ENCODE peak calls at places on chromosomes 1 and 21, in seven cellular contexts. Y is HEK293T, P is SHP77, X is memory B cell, Z is transverse colon, M is DMS 273 treated with DMSO at 0.1 percent for 48 hours, J is left ventricle myocardium inferior. H is an unnamed sample.

GRCh38 chr1:161172776-161173376 is 4.4 kb downstream of the B4GALT3 start:
- DNase-seq in Y (no peak), P (no peak), X (no peak), Z (no peak), M (no peak), J (no peak), H (no peak)

GRCh38 chr1:95496792-95497191 is 262.8 kb downstream of the RWDD3 start:
- DNase-seq in Y (no peak), P (no peak), X (no peak), Z (no peak), M (no peak), J (no peak), H (no peak)

GRCh38 chr1:160826546-160826945 is 30.6 kb downstream of the LY9 start:
- DNase-seq in Y (no peak), P (no peak), X (no peak), Z (no peak), M (no peak), J (no peak), H (no peak)

GRCh38 chr1:29749021-29749420 is 512.7 kb downstream of the PTPRU start:
- DNase-seq in Y (no peak), P (no peak), X (no peak), Z (no peak), M (no peak), J (no peak), H (no peak)

GRCh38 chr1:3716351-3716750 is 35.9 kb upstream of the CCDC27 start:
- DNase-seq in Y (no peak), P (no peak), X (no peak), Z (no peak), M (no peak), J (no peak), H (no peak)

GRCh38 chr1:19708558-19708957 is 43.9 kb downstream of the HTR6 start:
- DNase-seq in Y (no peak), P (no peak), X (no peak), Z (no peak), M (no peak), J (no peak), H (no peak)

GRCh38 chr1:43435146-43436145 is 18.3 kb downstream of the HYI start:
- DNase-seq in Y (no peak), P (no peak), X (no peak), Z (no peak), M (no peak), J (no peak), H (no peak)

GRCh38 chr1:109846148-109846547 is 64.5 kb upstream of the CSF1 start:
- DNase-seq in Y (no peak), P (no peak), X (no peak), Z (no peak), M (no peak), J (no peak), H (no peak)

GRCh38 chr1:244970236-244970652 is 105.9 kb upstream of the HNRNPU start:
- DNase-seq in Y (peak), P (peak), X (no peak), Z (no peak), M (peak), J (peak), H (peak)

GRCh38 chr1:33971018-33971710 is 107.3 kb downstream of the HMGB4 start:
- DNase-seq in Y (no peak), P (no peak), X (no peak), Z (no peak), M (no peak), J (no peak), H (no peak)

GRCh38 chr1:187244623-187245022 is 415.9 kb downstream of the PLA2G4A start:
- DNase-seq in Y (no peak), P (peak), X (no peak), Z (no peak), M (peak), J (no peak), H (no peak)

GRCh38 chr1:52659851-52660596 is 27.1 kb downstream of the SHISAL2A start:
- DNase-seq in Y (no peak), P (no peak), X (no peak), Z (no peak), M (no peak), J (no peak), H (no peak)

GRCh38 chr1:227707807-227708206 is 27.3 kb downstream of the JMJD4 start:
- DNase-seq in Y (no peak), P (no peak), X (no peak), Z (no peak), M (no peak), J (no peak), H (no peak)

GRCh38 chr1:96524100-96524499 is 197.5 kb upstream of the PTBP2 start:
- DNase-seq in Y (no peak), P (no peak), X (no peak), Z (no peak), M (no peak), J (no peak), H (no peak)

GRCh38 chr1:70034403-70034802 is 171.0 kb downstream of the LRRC40 start:
- DNase-seq in Y (peak), P (peak), X (no peak), Z (no peak), M (peak), J (no peak), H (peak)

GRCh38 chr1:203669739-203670138 is 43.1 kb downstream of the ATP2B4 start:
- DNase-seq in Y (no peak), P (no peak), X (no peak), Z (no peak), M (no peak), J (no peak), H (no peak)

GRCh38 chr1:232445361-232446106 is 184.4 kb downstream of the SIPA1L2 start:
- DNase-seq in Y (no peak), P (no peak), X (no peak), Z (no peak), M (no peak), J (no peak), H (no peak)

GRCh38 chr1:174433451-174433850 is 14.3 kb upstream of the GPR52 start:
- DNase-seq in Y (no peak), P (no peak), X (no peak), Z (no peak), M (no peak), J (no peak), H (no peak)

GRCh38 chr1:15617874-15618684 is 821 bp downstream of the DDI2 start:
- DNase-seq in Y (peak), P (no peak), X (no peak), Z (peak), M (no peak), J (peak), H (no peak)

GRCh38 chr1:23913212-23913880 is at the start of gene CNR2:
- DNase-seq in Y (no peak), P (no peak), X (peak), Z (peak), M (no peak), J (no peak), H (no peak)

GRCh38 chr1:208031932-208032320 is 121.0 kb upstream of the CD34 start:
- DNase-seq in Y (no peak), P (no peak), X (no peak), Z (no peak), M (no peak), J (no peak), H (no peak)

GRCh38 chr21:31201548-31201947 is 142.5 kb downstream of the TIAM1 start:
- DNase-seq in Y (no peak), P (no peak), X (no peak), Z (peak), M (no peak), J (no peak), H (no peak)

GRCh38 chr1:53719469-53719868 is 19.5 kb downstream of the GLIS1 start:
- DNase-seq in Y (no peak), P (no peak), X (no peak), Z (no peak), M (no peak), J (no peak), H (no peak)

GRCh38 chr1:71157151-71157550 is 76.3 kb upstream of the ZRANB2 start:
- DNase-seq in Y (no peak), P (no peak), X (no peak), Z (peak), M (no peak), J (no peak), H (no peak)

GRCh38 chr1:115837762-115838421 is 3.0 kb downstream of the NHLH2 start:
- DNase-seq in Y (peak), P (no peak), X (no peak), Z (no peak), M (peak), J (no peak), H (peak)

GRCh38 chr1:183227963-183228649 is 42.0 kb downstream of the LAMC2 start:
- DNase-seq in Y (peak), P (peak), X (peak), Z (peak), M (peak), J (peak), H (no peak)

GRCh38 chr1:116667577-116668105 is at the start of gene IGSF3:
- DNase-seq in Y (peak), P (peak), X (no peak), Z (peak), M (no peak), J (peak), H (no peak)

GRCh38 chr1:220954321-220954720 is 75.1 kb downstream of the HLX start:
- DNase-seq in Y (no peak), P (no peak), X (no peak), Z (no peak), M (no peak), J (no peak), H (no peak)

GRCh38 chr1:201175820-201176500 is 14.7 kb upstream of the IGFN1 start:
- DNase-seq in Y (no peak), P (no peak), X (no peak), Z (no peak), M (no peak), J (no peak), H (no peak)

GRCh38 chr1:119007343-119007671 is 19.2 kb upstream of the TBX15 start:
- DNase-seq in Y (no peak), P (no peak), X (no peak), Z (no peak), M (no peak), J (no peak), H (no peak)

GRCh38 chr1:171803461-171804022 is 22.1 kb downstream of the METTL13 start:
- DNase-seq in Y (no peak), P (no peak), X (no peak), Z (no peak), M (no peak), J (no peak), H (no peak)

GRCh38 chr1:173269490-173270230 is 62.5 kb upstream of the TNFSF4 start:
- DNase-seq in Y (no peak), P (no peak), X (no peak), Z (no peak), M (no peak), J (no peak), H (no peak)

GRCh38 chr1:9960705-9961562 is 17.7 kb downstream of the NMNAT1 start:
- DNase-seq in Y (peak), P (peak), X (peak), Z (no peak), M (peak), J (no peak), H (peak)

GRCh38 chr1:164950453-164951052 is 391.6 kb downstream of the PBX1 start:
- DNase-seq in Y (no peak), P (no peak), X (no peak), Z (no peak), M (no peak), J (no peak), H (no peak)

GRCh38 chr21:42733874-42734273 is 80.5 kb downstream of the PDE9A start:
- DNase-seq in Y (no peak), P (no peak), X (no peak), Z (peak), M (no peak), J (no peak), H (no peak)

GRCh38 chr1:72129869-72130268 is 152.5 kb downstream of the NEGR1 start:
- DNase-seq in Y (no peak), P (no peak), X (no peak), Z (no peak), M (no peak), J (no peak), H (no peak)

GRCh38 chr1:54011316-54012007 is 6.5 kb downstream of the LDLRAD1 start:
- DNase-seq in Y (no peak), P (no peak), X (no peak), Z (no peak), M (no peak), J (no peak), H (no peak)

GRCh38 chr1:193031431-193031830 is 27.7 kb downstream of the UCHL5 start:
- DNase-seq in Y (no peak), P (no peak), X (no peak), Z (no peak), M (no peak), J (no peak), H (no peak)

H was measured in NCI-H524 treated with DMSO at 0.1 percent for 48 hours.